ENCODE peak calls at places on chromosomes 11 and 22, in four cellular contexts. N is uterus, E is right lobe of liver, M is thyroid gland. O is an unnamed sample.

GRCh38 chr11:61679893-61680621 is at the start of gene DAGLA:
- DNase-seq in N (peak; percentile 79), M (peak; percentile 67), E (peak; percentile 67), O (peak; percentile 83)

GRCh38 chr22:29617922-29618629 is 14.6 kb downstream of the NF2 start:
- DNase-seq in E (no peak), N (no peak), M (peak; percentile 71), O (no peak)

GRCh38 chr11:39817248-39817647 is 1642.2 kb downstream of the LRRC4C start:
- DNase-seq in N (no peak), E (peak; percentile 50), M (no peak), O (peak; percentile 16)

GRCh38 chr11:67667490-67668190 is 6.8 kb downstream of the ALDH3B2 start:
- DNase-seq in N (no peak), E (no peak), M (no peak), O (peak; percentile 11)

GRCh38 chr11:104946907-104947306 is 21.5 kb downstream of the CASP4 start:
- DNase-seq in E (no peak), M (no peak), N (no peak), O (peak; percentile 33)

GRCh38 chr11:128604723-128605122 is 17.4 kb upstream of the ETS1 start:
- DNase-seq in E (no peak), M (no peak), N (no peak), O (no peak)

GRCh38 chr11:19627566-19627965 is 85.1 kb upstream of the NAV2 start:
- DNase-seq in M (no peak), N (no peak), E (no peak), O (no peak)

GRCh38 chr11:126112547-126112946 is 49.9 kb upstream of the CDON start:
- DNase-seq in M (no peak), E (no peak), N (peak; percentile 57), O (no peak)

GRCh38 chr22:48954781-48955311 is 872.8 kb downstream of the BRD1 start:
- DNase-seq in E (peak; percentile 35), M (no peak), N (no peak), O (peak; percentile 32)

GRCh38 chr11:87299041-87299481 is 261.3 kb downstream of the TMEM135 start:
- DNase-seq in E (no peak), M (no peak), N (no peak), O (no peak)

GRCh38 chr11:64150051-64150450 is 15.9 kb downstream of the MACROD1 start:
- DNase-seq in N (no peak), E (no peak), M (no peak), O (no peak)

GRCh38 chr11:132115454-132115853 is 745.0 kb downstream of the NTM start:
- DNase-seq in M (no peak), E (no peak), N (no peak), O (no peak)

GRCh38 chr11:33444835-33445594 is 187.8 kb downstream of the HIPK3 start:
- DNase-seq in E (no peak), M (no peak), N (no peak), O (no peak)

GRCh38 chr11:33507967-33508366 is 192.7 kb downstream of the C11orf91 start:
- DNase-seq in E (no peak), M (no peak), N (no peak), O (no peak)

GRCh38 chr22:40400173-40400572 is 29.8 kb downstream of the SGSM3 start:
- DNase-seq in N (no peak), M (no peak), E (no peak), O (no peak)

GRCh38 chr22:29820941-29821789 is 16.9 kb downstream of the ASCC2 start:
- DNase-seq in N (no peak), M (peak; percentile 75), E (peak; percentile 83), O (peak; percentile 46)

GRCh38 chr11:35127619-35128018 is 11.4 kb upstream of the CD44 start:
- DNase-seq in N (no peak), E (no peak), M (no peak), O (no peak)

GRCh38 chr22:37276771-37277170 is 5.5 kb upstream of the CYTH4 start:
- DNase-seq in E (no peak), M (no peak), N (no peak), O (no peak)

GRCh38 chr11:78886616-78887015 is 312.0 kb upstream of the NARS2 start:
- DNase-seq in N (no peak), M (no peak), E (no peak), O (no peak)

GRCh38 chr11:70307176-70307575 is 36.7 kb downstream of the PPFIA1 start:
- DNase-seq in E (no peak), M (no peak), N (no peak), O (no peak)

GRCh38 chr22:23431337-23432072 is 148.6 kb downstream of the IGLL1 start:
- DNase-seq in E (peak; percentile 76), M (no peak), N (no peak), O (peak; percentile 38)

GRCh38 chr11:64762277-64762915 is 2.6 kb upstream of the PYGM start:
- DNase-seq in N (no peak), M (peak; percentile 70), E (no peak), O (no peak)

GRCh38 chr11:97454988-97455387 is 1065.2 kb downstream of the JRKL start:
- DNase-seq in E (no peak), N (no peak), M (no peak), O (no peak)

GRCh38 chr22:44660051-44660830 is 41.8 kb upstream of the PRR5 start:
- DNase-seq in E (no peak), N (no peak), M (no peak), O (no peak)

GRCh38 chr11:9570313-9570712 is 3.2 kb upstream of the WEE1 start:
- DNase-seq in E (no peak), M (peak; percentile 27), N (no peak), O (no peak)

GRCh38 chr11:9568854-9569587 is 4.4 kb upstream of the WEE1 start:
- DNase-seq in M (peak; percentile 80), N (peak; percentile 59), E (peak; percentile 93), O (peak; percentile 54)

GRCh38 chr11:9568161-9568853 is 5.2 kb upstream of the WEE1 start:
- DNase-seq in E (no peak), N (no peak), M (no peak), O (no peak)

GRCh38 chr11:9571071-9571765 is 2.3 kb upstream of the WEE1 start:
- DNase-seq in E (no peak), M (no peak), N (no peak), O (no peak)

DNA sequence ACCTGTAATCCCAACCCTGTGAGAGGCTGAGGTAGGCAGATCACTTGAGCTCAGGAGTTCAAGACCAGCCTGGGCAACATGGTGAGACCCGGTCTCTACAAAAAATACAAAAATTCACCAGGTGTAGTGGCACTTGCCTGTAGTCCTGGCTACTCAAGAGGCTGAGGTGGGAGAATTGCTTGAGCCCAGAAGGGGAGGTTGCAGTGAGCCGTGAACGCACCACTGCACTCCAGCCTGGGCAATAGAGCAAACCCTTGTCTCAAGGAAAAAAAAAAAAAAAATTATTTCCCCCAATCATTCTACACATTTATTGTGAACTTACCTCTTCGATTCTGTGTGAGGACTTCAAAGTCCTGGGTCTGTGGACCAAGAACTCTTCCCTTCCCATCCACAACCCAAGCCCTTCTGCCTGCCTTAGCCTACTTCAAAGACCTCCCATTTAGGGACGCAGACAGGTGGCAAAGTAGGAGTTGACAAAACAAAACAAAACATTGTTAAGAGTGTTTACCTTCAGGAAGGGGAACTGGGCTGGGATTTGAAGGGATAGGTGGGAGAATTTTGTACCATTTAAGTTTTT is 3.8 kb upstream of the WEE1 start:
- DNase-seq in N (no peak), E (no peak), M (peak; percentile 80), O (no peak)
- TF ChIP-seq POLR2A in N (no peak), E (no peak), M (no peak), O (no peak)

GRCh38 chr22:20857247-20857643 is 1.4 kb downstream of the PI4KA start:
- DNase-seq in N (no peak), M (no peak), E (no peak), O (no peak)

GRCh38 chr22:20862540-20862939 is 3.7 kb downstream of the SNAP29 start:
- DNase-seq in N (no peak), E (no peak), M (no peak), O (no peak)

GRCh38 chr22:20857838-20858614 is 585 bp downstream of the PI4KA start:
- DNase-seq in M (peak; percentile 68), N (peak; percentile 91), E (peak; percentile 83), O (peak; percentile 89)

GRCh38 chr22:20859615-20860014 is 808 bp downstream of the SNAP29 start:
- DNase-seq in N (no peak), E (no peak), M (no peak), O (no peak)

DNA sequence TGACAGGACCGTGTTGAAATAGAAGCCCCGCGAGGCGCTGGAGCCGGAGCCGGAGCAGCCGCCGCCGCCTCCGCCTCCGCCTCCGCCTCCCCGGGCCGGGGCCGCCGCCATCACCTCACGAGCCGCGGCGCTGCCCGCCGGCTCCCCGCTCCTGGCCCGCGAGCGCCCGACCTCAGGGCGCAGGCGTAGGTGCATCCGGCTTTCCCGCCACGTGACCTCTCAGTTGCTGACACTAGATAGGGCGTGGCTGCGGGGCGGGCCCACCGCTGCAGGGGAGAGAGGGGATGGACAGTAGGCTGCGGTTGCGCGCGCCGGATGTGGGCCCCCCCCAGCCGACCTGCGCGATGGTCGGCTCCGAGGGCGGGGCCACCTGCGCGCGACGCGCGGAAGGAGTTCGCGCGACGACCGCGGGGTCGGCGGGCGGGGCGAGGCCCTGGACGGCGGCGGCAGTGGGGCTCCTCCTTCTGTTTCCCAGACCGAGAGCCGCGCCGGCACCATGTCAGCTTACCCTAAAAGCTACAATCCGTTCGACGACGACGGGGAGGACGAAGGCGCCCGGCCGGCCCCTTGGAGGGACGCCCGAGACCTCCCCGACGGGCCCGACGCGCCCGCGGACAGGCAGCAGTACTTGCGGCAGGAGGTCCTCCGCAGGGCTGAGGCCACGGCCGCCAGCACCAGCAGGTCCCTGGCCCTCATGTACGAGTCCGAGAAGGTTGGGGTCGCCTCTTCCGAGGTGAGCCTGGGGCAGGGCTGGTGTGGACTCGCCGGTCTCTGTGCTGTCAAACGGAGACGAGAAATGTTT is at the start of the genes PI4KA and SNAP29:
- DNase-seq in N (peak; percentile 98), M (peak; percentile 100), E (peak; percentile 99), O (peak; percentile 99)
- TF ChIP-seq POLR2A in N (peak; percentile 83), M (peak; percentile 92), E (peak; percentile 95), O (peak; percentile 14)

GRCh38 chr11:65854161-65854592 is 3.8 kb downstream of the CFL1 start:
- DNase-seq in E (no peak), N (no peak), M (no peak), O (no peak)
- TF ChIP-seq POLR2A in E (no peak), N (no peak), M (no peak), O (no peak)

GRCh38 chr22:41779889-41780505 is 20.5 kb upstream of the CCDC134 start:
- DNase-seq in N (no peak), M (no peak), E (no peak), O (no peak)

GRCh38 chr22:41781508-41781906 is 19.0 kb upstream of the CCDC134 start:
- DNase-seq in M (no peak), E (no peak), N (no peak), O (no peak)

GRCh38 chr22:41782316-41782715 is 18.2 kb upstream of the CCDC134 start:
- DNase-seq in N (no peak), M (no peak), E (no peak), O (no peak)

GRCh38 chr22:41782751-41783150 is 17.7 kb upstream of the CCDC134 start:
- DNase-seq in E (no peak), M (no peak), N (no peak), O (no peak)

GRCh38 chr22:41780714-41781507 is 19.6 kb upstream of the CCDC134 start:
- DNase-seq in N (peak; percentile 18), E (peak; percentile 53), M (peak; percentile 43), O (peak; percentile 33)
- TF ChIP-seq POLR2A in N (no peak), E (no peak), M (peak; percentile 27), O (no peak)